ENCODE peak calls at places on chromosomes 11 and 22, in ten cellular contexts. One of them, this sample, is unnamed.

GRCh38 chr11:78666675-78667129 is 92.0 kb upstream of the NARS2 start:
- DNase-seq in stimulated activated CD8-positive, alpha-beta memory T cell treated with anti-CD3 and anti-CD28 coated beads, Interleukin-4, amount 100 ng/mL, for 1 hour: no peak
- DNase-seq in stimulated activated naive CD8-positive, alpha-beta T cell treated with anti-CD3 and anti-CD28 coated beads, Interleukin-15, amount 100 ng/mL, for 72 hours: no peak
- DNase-seq in Peyer's patch: no peak
- DNase-seq in mesothelial cell of epicardium: no peak
- DNase-seq in glomerular endothelial cell: no peak
- DNase-seq in memory B cell: no peak
- DNase-seq in activated CD8-positive, alpha-beta T cell treated with anti-CD3 and anti-CD28 coated beads, Interleukin-2, amount 10 ng/mL, durations not matched to agents 7 days and 5 days: no peak
- DNase-seq in AML-193: no peak
- DNase-seq in H9: no peak
- DNase-seq in this sample: no peak

GRCh38 chr11:11157201-11157600 is 195.8 kb downstream of the CSNK2A3 start:
- DNase-seq in stimulated activated CD8-positive, alpha-beta memory T cell treated with anti-CD3 and anti-CD28 coated beads, Interleukin-4, amount 100 ng/mL, for 1 hour: no peak
- DNase-seq in stimulated activated naive CD8-positive, alpha-beta T cell treated with anti-CD3 and anti-CD28 coated beads, Interleukin-15, amount 100 ng/mL, for 72 hours: peak
- DNase-seq in Peyer's patch: no peak
- DNase-seq in mesothelial cell of epicardium: no peak
- DNase-seq in glomerular endothelial cell: no peak
- DNase-seq in memory B cell: no peak
- DNase-seq in activated CD8-positive, alpha-beta T cell treated with anti-CD3 and anti-CD28 coated beads, Interleukin-2, amount 10 ng/mL, durations not matched to agents 7 days and 5 days: peak
- DNase-seq in AML-193: peak
- DNase-seq in H9: peak
- DNase-seq in this sample: peak

GRCh38 chr11:128615076-128615475 is 27.7 kb upstream of the ETS1 start:
- DNase-seq in stimulated activated CD8-positive, alpha-beta memory T cell treated with anti-CD3 and anti-CD28 coated beads, Interleukin-4, amount 100 ng/mL, for 1 hour: no peak
- DNase-seq in stimulated activated naive CD8-positive, alpha-beta T cell treated with anti-CD3 and anti-CD28 coated beads, Interleukin-15, amount 100 ng/mL, for 72 hours: no peak
- DNase-seq in Peyer's patch: no peak
- DNase-seq in mesothelial cell of epicardium: no peak
- DNase-seq in glomerular endothelial cell: no peak
- DNase-seq in memory B cell: no peak
- DNase-seq in activated CD8-positive, alpha-beta T cell treated with anti-CD3 and anti-CD28 coated beads, Interleukin-2, amount 10 ng/mL, durations not matched to agents 7 days and 5 days: no peak
- DNase-seq in AML-193: no peak
- DNase-seq in H9: no peak
- DNase-seq in this sample: no peak

GRCh38 chr11:11916981-11917399 is 75.2 kb downstream of the USP47 start:
- DNase-seq in stimulated activated CD8-positive, alpha-beta memory T cell treated with anti-CD3 and anti-CD28 coated beads, Interleukin-4, amount 100 ng/mL, for 1 hour: no peak
- DNase-seq in stimulated activated naive CD8-positive, alpha-beta T cell treated with anti-CD3 and anti-CD28 coated beads, Interleukin-15, amount 100 ng/mL, for 72 hours: no peak
- DNase-seq in Peyer's patch: no peak
- DNase-seq in mesothelial cell of epicardium: no peak
- DNase-seq in glomerular endothelial cell: no peak
- DNase-seq in memory B cell: no peak
- DNase-seq in activated CD8-positive, alpha-beta T cell treated with anti-CD3 and anti-CD28 coated beads, Interleukin-2, amount 10 ng/mL, durations not matched to agents 7 days and 5 days: no peak
- DNase-seq in AML-193: no peak
- DNase-seq in H9: no peak
- DNase-seq in this sample: no peak

GRCh38 chr11:26088391-26088790 is 243.5 kb upstream of the ANO3 start:
- DNase-seq in stimulated activated CD8-positive, alpha-beta memory T cell treated with anti-CD3 and anti-CD28 coated beads, Interleukin-4, amount 100 ng/mL, for 1 hour: no peak
- DNase-seq in stimulated activated naive CD8-positive, alpha-beta T cell treated with anti-CD3 and anti-CD28 coated beads, Interleukin-15, amount 100 ng/mL, for 72 hours: no peak
- DNase-seq in Peyer's patch: no peak
- DNase-seq in mesothelial cell of epicardium: no peak
- DNase-seq in glomerular endothelial cell: no peak
- DNase-seq in memory B cell: no peak
- DNase-seq in activated CD8-positive, alpha-beta T cell treated with anti-CD3 and anti-CD28 coated beads, Interleukin-2, amount 10 ng/mL, durations not matched to agents 7 days and 5 days: no peak
- DNase-seq in AML-193: no peak
- DNase-seq in H9: no peak
- DNase-seq in this sample: no peak

GRCh38 chr11:295351-296205 is 3.7 kb downstream of the IFITM5 start:
- DNase-seq in stimulated activated CD8-positive, alpha-beta memory T cell treated with anti-CD3 and anti-CD28 coated beads, Interleukin-4, amount 100 ng/mL, for 1 hour: no peak
- DNase-seq in stimulated activated naive CD8-positive, alpha-beta T cell treated with anti-CD3 and anti-CD28 coated beads, Interleukin-15, amount 100 ng/mL, for 72 hours: peak
- DNase-seq in Peyer's patch: peak
- DNase-seq in mesothelial cell of epicardium: no peak
- DNase-seq in glomerular endothelial cell: no peak
- DNase-seq in memory B cell: no peak
- DNase-seq in activated CD8-positive, alpha-beta T cell treated with anti-CD3 and anti-CD28 coated beads, Interleukin-2, amount 10 ng/mL, durations not matched to agents 7 days and 5 days: no peak
- DNase-seq in AML-193: no peak
- DNase-seq in H9: no peak
- DNase-seq in this sample: no peak

GRCh38 chr11:11842426-11843008 is 745 bp downstream of the USP47 start:
- DNase-seq in stimulated activated CD8-positive, alpha-beta memory T cell treated with anti-CD3 and anti-CD28 coated beads, Interleukin-4, amount 100 ng/mL, for 1 hour: peak
- DNase-seq in stimulated activated naive CD8-positive, alpha-beta T cell treated with anti-CD3 and anti-CD28 coated beads, Interleukin-15, amount 100 ng/mL, for 72 hours: peak
- DNase-seq in Peyer's patch: peak
- DNase-seq in mesothelial cell of epicardium: no peak
- DNase-seq in glomerular endothelial cell: no peak
- DNase-seq in memory B cell: no peak
- DNase-seq in activated CD8-positive, alpha-beta T cell treated with anti-CD3 and anti-CD28 coated beads, Interleukin-2, amount 10 ng/mL, durations not matched to agents 7 days and 5 days: peak
- DNase-seq in AML-193: peak
- DNase-seq in H9: no peak
- DNase-seq in this sample: peak

GRCh38 chr11:120834686-120835225 is 189.1 kb upstream of the TBCEL start:
- DNase-seq in stimulated activated CD8-positive, alpha-beta memory T cell treated with anti-CD3 and anti-CD28 coated beads, Interleukin-4, amount 100 ng/mL, for 1 hour: no peak
- DNase-seq in stimulated activated naive CD8-positive, alpha-beta T cell treated with anti-CD3 and anti-CD28 coated beads, Interleukin-15, amount 100 ng/mL, for 72 hours: no peak
- DNase-seq in Peyer's patch: no peak
- DNase-seq in mesothelial cell of epicardium: no peak
- DNase-seq in glomerular endothelial cell: no peak
- DNase-seq in memory B cell: no peak
- DNase-seq in activated CD8-positive, alpha-beta T cell treated with anti-CD3 and anti-CD28 coated beads, Interleukin-2, amount 10 ng/mL, durations not matched to agents 7 days and 5 days: no peak
- DNase-seq in AML-193: no peak
- DNase-seq in H9: no peak
- DNase-seq in this sample: no peak

GRCh38 chr22:49208003-49208402 is 619.7 kb downstream of the BRD1 start:
- DNase-seq in stimulated activated CD8-positive, alpha-beta memory T cell treated with anti-CD3 and anti-CD28 coated beads, Interleukin-4, amount 100 ng/mL, for 1 hour: no peak
- DNase-seq in stimulated activated naive CD8-positive, alpha-beta T cell treated with anti-CD3 and anti-CD28 coated beads, Interleukin-15, amount 100 ng/mL, for 72 hours: no peak
- DNase-seq in Peyer's patch: peak
- DNase-seq in mesothelial cell of epicardium: peak
- DNase-seq in glomerular endothelial cell: no peak
- DNase-seq in memory B cell: no peak
- DNase-seq in activated CD8-positive, alpha-beta T cell treated with anti-CD3 and anti-CD28 coated beads, Interleukin-2, amount 10 ng/mL, durations not matched to agents 7 days and 5 days: no peak
- DNase-seq in AML-193: no peak
- DNase-seq in H9: peak
- DNase-seq in this sample: no peak

GRCh38 chr11:102177126-102177525 is 66.9 kb downstream of the YAP1 start:
- DNase-seq in stimulated activated CD8-positive, alpha-beta memory T cell treated with anti-CD3 and anti-CD28 coated beads, Interleukin-4, amount 100 ng/mL, for 1 hour: no peak
- DNase-seq in stimulated activated naive CD8-positive, alpha-beta T cell treated with anti-CD3 and anti-CD28 coated beads, Interleukin-15, amount 100 ng/mL, for 72 hours: no peak
- DNase-seq in Peyer's patch: no peak
- DNase-seq in mesothelial cell of epicardium: no peak
- DNase-seq in glomerular endothelial cell: no peak
- DNase-seq in memory B cell: no peak
- DNase-seq in activated CD8-positive, alpha-beta T cell treated with anti-CD3 and anti-CD28 coated beads, Interleukin-2, amount 10 ng/mL, durations not matched to agents 7 days and 5 days: no peak
- DNase-seq in AML-193: no peak
- DNase-seq in H9: no peak
- DNase-seq in this sample: no peak

GRCh38 chr11:10204021-10204420 is 90.0 kb downstream of the SBF2 start:
- DNase-seq in stimulated activated CD8-positive, alpha-beta memory T cell treated with anti-CD3 and anti-CD28 coated beads, Interleukin-4, amount 100 ng/mL, for 1 hour: no peak
- DNase-seq in stimulated activated naive CD8-positive, alpha-beta T cell treated with anti-CD3 and anti-CD28 coated beads, Interleukin-15, amount 100 ng/mL, for 72 hours: no peak
- DNase-seq in Peyer's patch: no peak
- DNase-seq in mesothelial cell of epicardium: no peak
- DNase-seq in glomerular endothelial cell: no peak
- DNase-seq in memory B cell: no peak
- DNase-seq in activated CD8-positive, alpha-beta T cell treated with anti-CD3 and anti-CD28 coated beads, Interleukin-2, amount 10 ng/mL, durations not matched to agents 7 days and 5 days: no peak
- DNase-seq in AML-193: no peak
- DNase-seq in H9: no peak
- DNase-seq in this sample: no peak

GRCh38 chr11:70577258-70577603 is 178.9 kb downstream of the CTTN start:
- DNase-seq in stimulated activated CD8-positive, alpha-beta memory T cell treated with anti-CD3 and anti-CD28 coated beads, Interleukin-4, amount 100 ng/mL, for 1 hour: no peak
- DNase-seq in stimulated activated naive CD8-positive, alpha-beta T cell treated with anti-CD3 and anti-CD28 coated beads, Interleukin-15, amount 100 ng/mL, for 72 hours: no peak
- DNase-seq in Peyer's patch: no peak
- DNase-seq in mesothelial cell of epicardium: no peak
- DNase-seq in glomerular endothelial cell: no peak
- DNase-seq in memory B cell: no peak
- DNase-seq in activated CD8-positive, alpha-beta T cell treated with anti-CD3 and anti-CD28 coated beads, Interleukin-2, amount 10 ng/mL, durations not matched to agents 7 days and 5 days: no peak
- DNase-seq in AML-193: no peak
- DNase-seq in H9: no peak
- DNase-seq in this sample: no peak

This sample was measured in CD4-positive, alpha-beta T cell.